ENCODE peak calls at places on chromosomes 13 and 19, in six cellular contexts. One of them, this sample, is unnamed.

GRCh38 chr13:31409678-31410356 is 210.0 kb downstream of the B3GLCT start:
- DNase-seq in T-helper 1 cell: no peak
- DNase-seq in Kasumi-1: peak
- DNase-seq in astrocyte of the hippocampus: peak
- DNase-seq in KBM-7: no peak
- DNase-seq in left cardiac atrium: no peak
- DNase-seq in this sample: no peak

GRCh38 chr13:102940143-102940542 is 94.3 kb downstream of the ERCC5 start:
- DNase-seq in T-helper 1 cell: no peak
- DNase-seq in Kasumi-1: no peak
- DNase-seq in astrocyte of the hippocampus: no peak
- DNase-seq in KBM-7: no peak
- DNase-seq in left cardiac atrium: no peak
- DNase-seq in this sample: no peak

GRCh38 chr13:49444517-49445395 is 682 bp downstream of the SETDB2 start:
- DNase-seq in T-helper 1 cell: no peak
- DNase-seq in Kasumi-1: peak
- DNase-seq in astrocyte of the hippocampus: peak
- DNase-seq in KBM-7: peak
- DNase-seq in left cardiac atrium: no peak
- DNase-seq in this sample: peak

GRCh38 chr19:1079566-1080111 is 12.7 kb downstream of the ARHGAP45 start:
- DNase-seq in T-helper 1 cell: no peak
- DNase-seq in Kasumi-1: no peak
- DNase-seq in astrocyte of the hippocampus: no peak
- DNase-seq in KBM-7: no peak
- DNase-seq in left cardiac atrium: no peak
- DNase-seq in this sample: no peak

GRCh38 chr19:10514211-10515145 is 2.8 kb downstream of the S1PR5 start:
- DNase-seq in T-helper 1 cell: no peak
- DNase-seq in Kasumi-1: no peak
- DNase-seq in astrocyte of the hippocampus: peak
- DNase-seq in KBM-7: no peak
- DNase-seq in left cardiac atrium: no peak
- DNase-seq in this sample: no peak

GRCh38 chr19:53583181-53583580 is 45.2 kb downstream of the ZNF331 start:
- DNase-seq in T-helper 1 cell: no peak
- DNase-seq in Kasumi-1: no peak
- DNase-seq in astrocyte of the hippocampus: no peak
- DNase-seq in KBM-7: no peak
- DNase-seq in left cardiac atrium: no peak
- DNase-seq in this sample: no peak

GRCh38 chr19:30256510-30256850 is 115.7 kb upstream of the ZNF536 start:
- DNase-seq in T-helper 1 cell: no peak
- DNase-seq in Kasumi-1: no peak
- DNase-seq in astrocyte of the hippocampus: no peak
- DNase-seq in KBM-7: no peak
- DNase-seq in left cardiac atrium: no peak
- DNase-seq in this sample: no peak

GRCh38 chr19:1411255-1412191 is 4.1 kb downstream of the DAZAP1 start:
- DNase-seq in T-helper 1 cell: no peak
- DNase-seq in Kasumi-1: no peak
- DNase-seq in astrocyte of the hippocampus: peak
- DNase-seq in KBM-7: no peak
- DNase-seq in left cardiac atrium: peak
- DNase-seq in this sample: no peak

GRCh38 chr13:83753912-83754624 is 128.2 kb downstream of the SLITRK1 start:
- DNase-seq in T-helper 1 cell: no peak
- DNase-seq in Kasumi-1: no peak
- DNase-seq in astrocyte of the hippocampus: no peak
- DNase-seq in KBM-7: no peak
- DNase-seq in left cardiac atrium: no peak
- DNase-seq in this sample: no peak

GRCh38 chr19:14943601-14944000 is 2.3 kb downstream of the OR7C2 start:
- DNase-seq in T-helper 1 cell: no peak
- DNase-seq in Kasumi-1: no peak
- DNase-seq in astrocyte of the hippocampus: no peak
- DNase-seq in KBM-7: peak
- DNase-seq in left cardiac atrium: no peak
- DNase-seq in this sample: no peak

GRCh38 chr19:37014456-37014855 is 63.8 kb upstream of the ZNF420 start:
- DNase-seq in T-helper 1 cell: no peak
- DNase-seq in Kasumi-1: no peak
- DNase-seq in astrocyte of the hippocampus: no peak
- DNase-seq in KBM-7: no peak
- DNase-seq in left cardiac atrium: no peak
- DNase-seq in this sample: no peak

GRCh38 chr19:14433454-14434156 is 499 bp downstream of the PKN1 start:
- DNase-seq in T-helper 1 cell: no peak
- DNase-seq in Kasumi-1: peak
- DNase-seq in astrocyte of the hippocampus: peak
- DNase-seq in KBM-7: peak
- DNase-seq in left cardiac atrium: no peak
- DNase-seq in this sample: no peak

GRCh38 chr19:43628646-43629326 is 9.4 kb upstream of the ZNF428 start:
- DNase-seq in T-helper 1 cell: no peak
- DNase-seq in Kasumi-1: no peak
- DNase-seq in astrocyte of the hippocampus: no peak
- DNase-seq in KBM-7: no peak
- DNase-seq in left cardiac atrium: no peak
- DNase-seq in this sample: no peak

GRCh38 chr13:112840472-112841302 is 128.3 kb upstream of the MCF2L start:
- DNase-seq in T-helper 1 cell: no peak
- DNase-seq in Kasumi-1: no peak
- DNase-seq in astrocyte of the hippocampus: no peak
- DNase-seq in KBM-7: no peak
- DNase-seq in left cardiac atrium: no peak
- DNase-seq in this sample: no peak

GRCh38 chr13:41365636-41366035 is 54.6 kb downstream of the NAA16 start:
- DNase-seq in T-helper 1 cell: no peak
- DNase-seq in Kasumi-1: no peak
- DNase-seq in astrocyte of the hippocampus: peak
- DNase-seq in KBM-7: no peak
- DNase-seq in left cardiac atrium: no peak
- DNase-seq in this sample: no peak

This sample was measured in GDM1.